ENCODE peak calls at places on chromosomes 11 and 22, in five cellular contexts. D, C, Z, L and U are unnamed samples.

GRCh38 chr11:15911377-15912044 is 444.8 kb downstream of the SOX6 start:
- DNase-seq in D (peak), C (peak), Z (no peak), L (no peak), U (peak)

GRCh38 chr11:88480217-88480616 is 142.7 kb upstream of the CTSC start:
- DNase-seq in D (no peak), C (peak), Z (no peak), L (no peak), U (no peak)

GRCh38 chr11:120448240-120448639 is 63.3 kb upstream of the GRIK4 start:
- DNase-seq in D (no peak), C (no peak), Z (no peak), L (no peak), U (no peak)

GRCh38 chr22:28442951-28443876 is 236.4 kb downstream of the TTC28 start:
- DNase-seq in D (peak), C (peak), Z (no peak), L (peak), U (no peak)

GRCh38 chr11:68890490-68891231 is 13.0 kb downstream of the MRPL21 start:
- DNase-seq in D (no peak), C (peak), Z (no peak), L (peak), U (peak)

GRCh38 chr11:9180784-9181183 is 84.4 kb downstream of the DENND5A start:
- DNase-seq in D (no peak), C (no peak), Z (no peak), L (no peak), U (no peak)

GRCh38 chr11:134978388-134979088 is 566.5 kb upstream of the B3GAT1 start:
- DNase-seq in D (no peak), C (no peak), Z (no peak), L (peak), U (no peak)

GRCh38 chr22:42933783-42934144 is 76.7 kb upstream of the ARFGAP3 start:
- DNase-seq in D (no peak), C (peak), Z (peak), L (no peak), U (no peak)

GRCh38 chr22:30309981-30310672 is 16.6 kb downstream of the TBC1D10A start:
- DNase-seq in D (no peak), C (peak), Z (no peak), L (peak), U (peak)

GRCh38 chr11:128927683-128928336 is 14.9 kb downstream of the TP53AIP1 start:
- DNase-seq in D (no peak), C (no peak), Z (no peak), L (no peak), U (no peak)

GRCh38 chr11:6404341-6405038 is 14.2 kb downstream of the SMPD1 start:
- DNase-seq in D (no peak), C (no peak), Z (no peak), L (no peak), U (no peak)

GRCh38 chr11:107439586-107440201 is 17.9 kb downstream of the CWF19L2 start:
- DNase-seq in D (no peak), C (no peak), Z (no peak), L (no peak), U (no peak)

GRCh38 chr22:22818861-22819855 is 68.5 kb upstream of the IGLL5 start:
- DNase-seq in D (no peak), C (no peak), Z (no peak), L (peak), U (no peak)

GRCh38 chr11:96794152-96794551 is 404.3 kb downstream of the JRKL start:
- DNase-seq in D (no peak), C (no peak), Z (no peak), L (no peak), U (no peak)

GRCh38 chr11:9716275-9717039 is 52.6 kb downstream of the SWAP70 start:
- DNase-seq in D (no peak), C (peak), Z (no peak), L (no peak), U (no peak)

GRCh38 chr11:111512296-111513239 is at the start of gene BTG4:
- DNase-seq in D (no peak), C (no peak), Z (peak), L (no peak), U (no peak)

GRCh38 chr22:49076300-49077035 is 751.2 kb downstream of the BRD1 start:
- DNase-seq in D (no peak), C (no peak), Z (no peak), L (no peak), U (no peak)

GRCh38 chr22:22553141-22553540 is 5.9 kb downstream of the PRAME start:
- DNase-seq in D (no peak), C (no peak), Z (no peak), L (no peak), U (no peak)

GRCh38 chr11:111691731-111692130 is 74.5 kb downstream of the PPP2R1B start:
- DNase-seq in D (no peak), C (no peak), Z (no peak), L (no peak), U (no peak)

GRCh38 chr11:79400717-79401330 is 40.0 kb downstream of the TENM4 start:
- DNase-seq in D (peak), C (peak), Z (peak), L (no peak), U (no peak)

GRCh38 chr11:32723332-32723731 is 71.1 kb downstream of the CCDC73 start:
- DNase-seq in D (no peak), C (no peak), Z (no peak), L (no peak), U (no peak)

GRCh38 chr11:10650630-10651029 is 42.9 kb downstream of the IRAG1 start:
- DNase-seq in D (no peak), C (no peak), Z (no peak), L (peak), U (no peak)

GRCh38 chr22:50733521-50734342 is 4.3 kb upstream of the ACR start:
- DNase-seq in D (no peak), C (no peak), Z (no peak), L (peak), U (peak)

GRCh38 chr11:6943131-6943530 is 16.9 kb downstream of the ZNF215 start:
- DNase-seq in D (no peak), C (no peak), Z (no peak), L (no peak), U (no peak)

GRCh38 chr11:70604630-70605520 is 206.5 kb downstream of the CTTN start:
- DNase-seq in D (no peak), C (no peak), Z (no peak), L (no peak), U (no peak)

GRCh38 chr11:13012037-13012693 is 3.0 kb downstream of the RASSF10 start:
- DNase-seq in D (no peak), C (peak), Z (no peak), L (no peak), U (no peak)

GRCh38 chr11:1476946-1477736 is 9.4 kb downstream of the MOB2 start:
- DNase-seq in D (no peak), C (no peak), Z (no peak), L (no peak), U (no peak)

GRCh38 chr22:29121124-29121523 is 48.3 kb downstream of the KREMEN1 start:
- DNase-seq in D (no peak), C (no peak), Z (no peak), L (no peak), U (no peak)

GRCh38 chr11:37616291-37616690 is 1018.3 kb upstream of the RAG2 start:
- DNase-seq in D (no peak), C (no peak), Z (no peak), L (no peak), U (no peak)

GRCh38 chr11:107951105-107951504 is 22.9 kb downstream of the RAB39A start:
- DNase-seq in D (no peak), C (no peak), Z (no peak), L (no peak), U (no peak)

GRCh38 chr11:130478881-130479280 is 30.4 kb downstream of the ADAMTS15 start:
- DNase-seq in D (peak), C (no peak), Z (no peak), L (no peak), U (no peak)

GRCh38 chr22:32920032-32920628 is 118.6 kb downstream of the TIMP3 start:
- DNase-seq in D (peak), C (peak), Z (no peak), L (peak), U (peak)

GRCh38 chr11:55481416-55481815 is 72.9 kb upstream of the OR4C15 start:
- DNase-seq in D (no peak), C (no peak), Z (no peak), L (no peak), U (no peak)

GRCh38 chr11:6673523-6673922 is 9.6 kb downstream of the MRPL17 start:
- DNase-seq in D (no peak), C (no peak), Z (no peak), L (no peak), U (no peak)

GRCh38 chr11:1275021-1275420 is 34.4 kb downstream of the TOLLIP start:
- DNase-seq in D (no peak), C (no peak), Z (no peak), L (no peak), U (no peak)

GRCh38 chr22:46803031-46803880 is 40.8 kb downstream of the TBC1D22A start:
- DNase-seq in D (no peak), C (peak), Z (peak), L (peak), U (no peak)

GRCh38 chr22:48098936-48099245 is 1336.4 kb downstream of the TBC1D22A start:
- DNase-seq in D (no peak), C (no peak), Z (no peak), L (peak), U (peak)

GRCh38 chr11:15199693-15200092 is 85.0 kb downstream of the INSC start:
- DNase-seq in D (no peak), C (peak), Z (no peak), L (no peak), U (no peak)

GRCh38 chr11:1072116-1072820 is 2.4 kb upstream of the MUC2 start:
- DNase-seq in D (peak), C (no peak), Z (peak), L (peak), U (peak)

GRCh38 chr11:43852057-43852636 is 28.5 kb upstream of the ALKBH3 start:
- DNase-seq in D (no peak), C (peak), Z (peak), L (peak), U (no peak)
- TF ChIP-seq POLR2A in D (no peak), C (no peak), Z (no peak), L (no peak), U (no peak)

GRCh38 chr11:67585911-67586310 is 2.3 kb downstream of the GSTP1 start:
- DNase-seq in D (no peak), C (no peak), Z (no peak), L (no peak), U (no peak)

GRCh38 chr11:67582026-67582425 is 1.6 kb upstream of the GSTP1 start:
- DNase-seq in D (no peak), C (no peak), Z (no peak), L (no peak), U (no peak)

GRCh38 chr11:67583319-67584204 is at the start of gene GSTP1:
- DNase-seq in D (peak), C (peak), Z (peak), L (peak), U (peak)

GRCh38 chr11:67584881-67585873 is 1.6 kb downstream of the GSTP1 start:
- DNase-seq in D (peak), C (no peak), Z (no peak), L (peak), U (no peak)

DNA sequence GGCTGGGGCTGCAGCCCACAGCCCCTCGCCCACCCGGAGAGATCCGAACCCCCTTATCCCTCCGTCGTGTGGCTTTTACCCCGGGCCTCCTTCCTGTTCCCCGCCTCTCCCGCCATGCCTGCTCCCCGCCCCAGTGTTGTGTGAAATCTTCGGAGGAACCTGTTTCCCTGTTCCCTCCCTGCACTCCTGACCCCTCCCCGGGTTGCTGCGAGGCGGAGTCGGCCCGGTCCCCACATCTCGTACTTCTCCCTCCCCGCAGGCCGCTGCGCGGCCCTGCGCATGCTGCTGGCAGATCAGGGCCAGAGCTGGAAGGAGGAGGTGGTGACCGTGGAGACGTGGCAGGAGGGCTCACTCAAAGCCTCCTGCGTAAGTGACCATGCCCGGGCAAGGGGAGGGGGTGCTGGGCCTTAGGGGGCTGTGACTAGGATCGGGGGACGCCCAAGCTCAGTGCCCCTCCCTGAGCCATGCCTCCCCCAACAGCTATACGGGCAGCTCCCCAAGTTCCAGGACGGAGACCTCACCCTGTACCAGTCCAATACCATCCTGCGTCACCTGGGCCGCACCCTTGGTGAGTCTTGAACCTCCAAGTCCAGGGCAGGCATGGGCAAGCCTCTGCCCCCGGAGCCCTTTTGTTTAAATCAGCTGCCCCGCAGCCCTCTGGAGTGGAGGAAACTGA is 731 bp downstream of the GSTP1 start:
- DNase-seq in D (peak), C (peak), Z (no peak), L (peak), U (peak)
- TF ChIP-seq POLR2A in D (peak), C (peak), Z (no peak), L (no peak), U (no peak)

DNA sequence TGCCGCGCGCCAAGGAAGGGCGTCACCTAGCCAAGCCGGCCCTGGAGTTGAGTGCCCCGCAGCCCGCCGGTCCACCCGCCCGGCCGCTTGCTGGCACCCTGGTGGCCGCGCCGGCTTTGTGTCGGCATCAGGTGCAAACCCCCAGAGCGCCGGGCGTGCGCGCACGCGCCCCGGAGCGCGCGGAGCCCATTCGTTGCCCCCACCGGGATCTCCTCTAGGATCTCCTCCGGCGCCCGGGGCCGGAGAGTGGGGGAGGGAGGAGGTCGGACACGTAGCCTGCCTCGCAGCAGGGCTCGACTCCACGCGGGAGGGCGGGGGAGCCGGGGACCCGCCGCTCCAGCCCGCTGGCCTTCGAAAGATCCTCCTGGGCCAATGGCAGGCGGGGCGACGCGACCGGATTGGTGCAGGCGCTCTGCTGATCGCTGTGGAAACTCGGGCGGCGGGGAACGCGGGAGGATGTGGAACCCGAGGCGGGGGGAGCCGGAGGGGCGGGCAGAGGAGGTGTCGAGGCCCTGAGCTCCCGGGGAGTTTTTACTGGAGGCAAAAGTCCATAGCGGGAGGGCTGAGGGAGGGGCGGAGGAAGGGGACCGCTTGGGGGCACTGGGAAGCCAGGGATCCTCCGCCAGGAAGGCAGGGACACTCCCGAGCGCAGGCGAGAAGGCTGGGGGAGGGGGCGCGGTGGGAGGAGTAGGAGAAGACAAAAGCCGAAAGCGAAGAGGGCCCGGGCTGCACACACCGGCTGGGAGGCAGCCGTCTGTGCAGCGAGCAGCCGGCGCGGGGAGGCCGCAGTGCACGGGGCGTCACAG is at the start of gene FADS2:
- DNase-seq in D (peak), C (peak), Z (peak), L (peak), U (peak)
- TF ChIP-seq POLR2A in D (no peak), C (no peak), Z (peak), L (no peak), U (no peak)

GRCh38 chr11:45917623-45918330 is at the start of gene PEX16:
- DNase-seq in D (peak), C (peak), Z (peak), L (peak), U (peak)
- TF ChIP-seq POLR2A in D (peak), C (peak), Z (peak), L (peak), U (peak)

GRCh38 chr11:64001552-64002427 is 15.6 kb downstream of the OTUB1 start:
- DNase-seq in D (no peak), C (no peak), Z (no peak), L (no peak), U (no peak)
- TF ChIP-seq POLR2A in D (no peak), C (no peak), Z (no peak), L (no peak), U (no peak)

GRCh38 chr11:3119141-3119821 is 45.8 kb downstream of the OSBPL5 start:
- DNase-seq in D (no peak), C (no peak), Z (no peak), L (peak), U (peak)
- TF ChIP-seq POLR2A in D (no peak), C (no peak), Z (no peak), L (no peak), U (no peak)

GRCh38 chr22:20810645-20811044 is 36.7 kb downstream of the SERPIND1 start:
- DNase-seq in D (no peak), C (no peak), Z (no peak), L (peak), U (peak)

GRCh38 chr22:20811971-20812660 is 38.2 kb downstream of the SERPIND1 start:
- DNase-seq in D (no peak), C (no peak), Z (no peak), L (no peak), U (no peak)

GRCh38 chr22:20813056-20813455 is 39.1 kb downstream of the SERPIND1 start:
- DNase-seq in D (no peak), C (no peak), Z (no peak), L (peak), U (no peak)

GRCh38 chr22:20809538-20810185 is 35.7 kb downstream of the SERPIND1 start:
- DNase-seq in D (no peak), C (no peak), Z (no peak), L (peak), U (no peak)

GRCh38 chr22:20811171-20811570 is 37.3 kb downstream of the SERPIND1 start:
- DNase-seq in D (no peak), C (no peak), Z (no peak), L (peak), U (no peak)
- TF ChIP-seq POLR2A in D (no peak), C (no peak), Z (no peak), L (no peak), U (no peak)

GRCh38 chr11:94131363-94132115 is 2.9 kb downstream of the PANX1 start:
- DNase-seq in D (peak), C (no peak), Z (no peak), L (no peak), U (no peak)

GRCh38 chr11:94128746-94129504 is at the start of gene PANX1:
- DNase-seq in D (peak), C (peak), Z (peak), L (peak), U (peak)

GRCh38 chr11:94132152-94132558 is 3.5 kb downstream of the PANX1 start:
- DNase-seq in D (peak), C (no peak), Z (no peak), L (no peak), U (no peak)

GRCh38 chr11:94129505-94130335 is 1.1 kb downstream of the PANX1 start:
- DNase-seq in D (peak), C (no peak), Z (no peak), L (peak), U (no peak)

GRCh38 chr11:94130589-94131362 is 2.1 kb downstream of the PANX1 start:
- DNase-seq in D (no peak), C (peak), Z (no peak), L (no peak), U (no peak)
- TF ChIP-seq POLR2A in D (peak), C (no peak), Z (no peak), L (no peak), U (no peak)